ENCODE peak calls at places on chromosome 12, in ten cellular contexts. G, C, N, H, K, W, L, I, F and O are unnamed samples.

GRCh38 chr12:106669216-106669615 is 86.4 kb downstream of the RFX4 start:
- DNase-seq in G (no peak), C (no peak), N (no peak), H (no peak), K (no peak), W (no peak), L (no peak), I (no peak), F (no peak), O (no peak)

GRCh38 chr12:4445156-4446020 is at the start of gene FGF6:
- DNase-seq in G (peak), C (no peak), N (no peak), H (peak), K (peak), W (no peak), L (no peak), I (no peak), F (peak), O (no peak)

GRCh38 chr12:116662612-116663144 is 75.2 kb downstream of the SPRING1 start:
- DNase-seq in G (peak), C (no peak), N (peak), H (no peak), K (no peak), W (no peak), L (no peak), I (peak), F (peak), O (no peak)

GRCh38 chr12:113990548-113991223 is 24.6 kb upstream of the RBM19 start:
- DNase-seq in G (no peak), C (no peak), N (no peak), H (no peak), K (no peak), W (no peak), L (no peak), I (no peak), F (no peak), O (peak)

GRCh38 chr12:67155863-67156262 is 113.3 kb upstream of the CAND1 start:
- DNase-seq in G (no peak), C (no peak), N (no peak), H (no peak), K (no peak), W (no peak), L (no peak), I (peak), F (peak), O (peak)

GRCh38 chr12:65615091-65615490 is 209.2 kb upstream of the HMGA2 start:
- DNase-seq in G (no peak), C (no peak), N (no peak), H (no peak), K (no peak), W (no peak), L (no peak), I (peak), F (no peak), O (peak)

GRCh38 chr12:106871477-106871876 is 84.2 kb upstream of the TMEM263 start:
- DNase-seq in G (no peak), C (no peak), N (no peak), H (no peak), K (no peak), W (no peak), L (no peak), I (peak), F (no peak), O (peak)

GRCh38 chr12:116247377-116247776 is 30.1 kb downstream of the MED13L start:
- DNase-seq in G (no peak), C (no peak), N (no peak), H (no peak), K (no peak), W (no peak), L (no peak), I (peak), F (no peak), O (peak)

GRCh38 chr12:79444089-79444488 is 246.7 kb downstream of the PAWR start:
- DNase-seq in G (no peak), C (no peak), N (no peak), H (no peak), K (no peak), W (no peak), L (no peak), I (peak), F (no peak), O (peak)

GRCh38 chr12:109189291-109189690 is 72.9 kb downstream of the ACACB start:
- DNase-seq in G (no peak), C (no peak), N (no peak), H (no peak), K (no peak), W (no peak), L (no peak), I (no peak), F (no peak), O (no peak)

GRCh38 chr12:108696111-108696995 is 35.0 kb downstream of the CORO1C start:
- DNase-seq in G (no peak), C (no peak), N (no peak), H (no peak), K (no peak), W (no peak), L (no peak), I (peak), F (no peak), O (peak)

GRCh38 chr12:78331764-78332163 is 501.1 kb downstream of the NAV3 start:
- DNase-seq in G (no peak), C (no peak), N (peak), H (no peak), K (no peak), W (peak), L (no peak), I (no peak), F (no peak), O (no peak)

GRCh38 chr12:68482014-68482413 is 128.7 kb upstream of the RAP1B start:
- DNase-seq in G (no peak), C (no peak), N (no peak), H (no peak), K (no peak), W (no peak), L (no peak), I (no peak), F (no peak), O (no peak)

GRCh38 chr12:6375269-6376078 is at the start of gene SCNN1A:
- DNase-seq in G (no peak), C (no peak), N (no peak), H (no peak), K (no peak), W (peak), L (no peak), I (no peak), F (peak), O (no peak)

GRCh38 chr12:49190317-49190716 is 1.4 kb upstream of the TUBA1A start:
- DNase-seq in G (no peak), C (no peak), N (peak), H (no peak), K (no peak), W (peak), L (no peak), I (peak), F (no peak), O (no peak)

GRCh38 chr12:95396849-95397498 is 77.0 kb upstream of the METAP2 start:
- DNase-seq in G (no peak), C (no peak), N (no peak), H (no peak), K (no peak), W (no peak), L (no peak), I (peak), F (no peak), O (peak)

GRCh38 chr12:89707623-89707991 is 1.0 kb downstream of the ATP2B1 start:
- DNase-seq in G (peak), C (no peak), N (no peak), H (peak), K (peak), W (peak), L (no peak), I (no peak), F (peak), O (no peak)

GRCh38 chr12:3815096-3815766 is 58.0 kb downstream of the PARP11 start:
- DNase-seq in G (no peak), C (no peak), N (no peak), H (no peak), K (no peak), W (no peak), L (no peak), I (no peak), F (no peak), O (no peak)

GRCh38 chr12:30450872-30451271 is 244.8 kb downstream of the IPO8 start:
- DNase-seq in G (no peak), C (no peak), N (no peak), H (no peak), K (no peak), W (peak), L (no peak), I (peak), F (no peak), O (peak)

GRCh38 chr12:55830601-55831406 is 1.4 kb upstream of the DNAJC14 start:
- DNase-seq in G (peak), C (peak), N (peak), H (peak), K (peak), W (peak), L (no peak), I (peak), F (peak), O (peak)

GRCh38 chr12:119669744-119670472 is 2.0 kb downstream of the PRKAB1 start:
- DNase-seq in G (no peak), C (no peak), N (no peak), H (no peak), K (no peak), W (no peak), L (no peak), I (no peak), F (no peak), O (no peak)

GRCh38 chr12:65827827-65828231 is 3.5 kb downstream of the HMGA2 start:
- DNase-seq in G (no peak), C (no peak), N (no peak), H (no peak), K (no peak), W (no peak), L (no peak), I (peak), F (peak), O (no peak)

GRCh38 chr12:121505513-121505912 is 75.3 kb downstream of the KDM2B start:
- DNase-seq in G (no peak), C (no peak), N (no peak), H (no peak), K (no peak), W (no peak), L (no peak), I (peak), F (no peak), O (peak)